ENCODE peak calls at places on chromosomes 2 and 18, in nine cellular contexts. Q is NCI-H1105; L is activated CD4-positive, alpha-beta T cell treated with anti-CD3 and anti-CD28 coated beads for 48 hours; I is HAP-1; F is amniotic stem cell; E is tibial nerve; J is WTC11; V is tibial artery; X is iris pigment epithelial cell. M is an unnamed sample.

GRCh38 chr2:54956392-54956722 is 93.9 kb downstream of the RTN4 start:
- DNase-seq in X (peak), L (no peak), E (no peak), F (no peak), V (no peak), I (no peak), J (no peak), Q (no peak), M (no peak)

GRCh38 chr18:48753741-48754140 is 197.0 kb downstream of the SMAD7 start:
- DNase-seq in E (no peak), X (no peak), V (no peak), Q (no peak), I (no peak), F (no peak), L (no peak), J (no peak), M (no peak)

GRCh38 chr18:59639136-59639535 is 58.1 kb downstream of the CCBE1 start:
- DNase-seq in E (no peak), Q (no peak), I (no peak), J (no peak), V (no peak), L (no peak), F (no peak), X (no peak), M (no peak)

GRCh38 chr2:120110062-120110362 is 97.1 kb downstream of the EPB41L5 start:
- DNase-seq in F (no peak), I (no peak), X (no peak), E (no peak), V (no peak), L (no peak), J (no peak), Q (no peak), M (no peak)

GRCh38 chr2:80499095-80499494 is 194.5 kb upstream of the LRRTM1 start:
- DNase-seq in I (peak), Q (no peak), V (no peak), E (no peak), L (no peak), X (peak), J (peak), F (peak), M (no peak)

GRCh38 chr18:22399949-22400348 is 17.8 kb downstream of the CTAGE1 start:
- DNase-seq in V (no peak), J (no peak), Q (no peak), I (no peak), X (peak), F (no peak), E (no peak), L (no peak), M (no peak)

GRCh38 chr2:186827426-186827825 is 21.5 kb downstream of the ZSWIM2 start:
- DNase-seq in J (no peak), X (peak), I (no peak), E (no peak), L (no peak), V (no peak), F (peak), Q (no peak), M (no peak)

GRCh38 chr2:168550670-168551069 is 94.6 kb downstream of the CERS6 start:
- DNase-seq in L (no peak), Q (no peak), J (peak), V (peak), I (no peak), E (no peak), X (no peak), F (no peak), M (no peak)

GRCh38 chr2:56534321-56534720 is 350.5 kb downstream of the CCDC85A start:
- DNase-seq in I (no peak), F (peak), V (no peak), X (peak), Q (no peak), E (no peak), J (no peak), L (no peak), M (no peak)

GRCh38 chr2:128578406-128579385 is 260.0 kb upstream of the HS6ST1 start:
- DNase-seq in V (no peak), X (no peak), J (no peak), F (no peak), I (no peak), E (no peak), Q (no peak), L (no peak), M (peak)

GRCh38 chr2:141942006-141942789 is 188.6 kb downstream of the LRP1B start:
- DNase-seq in L (no peak), Q (no peak), X (no peak), I (no peak), F (no peak), E (no peak), J (no peak), V (no peak), M (no peak)

GRCh38 chr2:233819884-233820765 is 34.2 kb downstream of the HJURP start:
- DNase-seq in J (no peak), I (peak), L (no peak), V (peak), F (no peak), Q (no peak), E (no peak), X (no peak), M (no peak)

GRCh38 chr2:176136375-176137248 is 7.1 kb downstream of the HOXD8 start:
- DNase-seq in I (peak), X (no peak), Q (no peak), J (peak), F (no peak), V (no peak), E (no peak), L (no peak), M (peak)

GRCh38 chr2:216490061-216490460 is 8.6 kb upstream of the RPL37A start:
- DNase-seq in X (peak), V (no peak), E (no peak), F (no peak), J (no peak), Q (no peak), I (no peak), L (no peak), M (no peak)

M was measured in lower leg skin.